ENCODE peak calls at places on chromosomes 12 and 14, in seven cellular contexts. P is CD8-positive, alpha-beta T cell; B is PC-9; C is GM23338; Q is breast epithelium; F is pancreas; M is A549. G is an unnamed sample.

GRCh38 chr12:52235822-52236291 is 2.8 kb downstream of the KRT7 start:
- DNase-seq in P (no peak), B (peak), Q (peak), M (no peak), C (no peak), F (peak), G (peak)

GRCh38 chr12:115404761-115405470 is 720.9 kb upstream of the TBX3 start:
- DNase-seq in M (no peak), P (no peak), F (no peak), B (no peak), C (no peak), Q (no peak), G (peak)

GRCh38 chr12:29023436-29024076 is 125.5 kb upstream of the FAR2 start:
- DNase-seq in M (no peak), P (no peak), C (peak), B (no peak), F (no peak), Q (peak), G (no peak)

GRCh38 chr12:52279683-52280318 is 5.4 kb downstream of the KRT86 start:
- DNase-seq in F (no peak), P (no peak), M (peak), C (no peak), B (peak), Q (peak), G (no peak)

GRCh38 chr12:106445981-106446380 is 88.4 kb downstream of the POLR3B start:
- DNase-seq in Q (no peak), C (no peak), B (no peak), P (no peak), F (no peak), M (no peak), G (no peak)

GRCh38 chr14:65134651-65135579 is 32.6 kb upstream of the MAX start:
- DNase-seq in F (no peak), P (no peak), M (no peak), C (no peak), Q (no peak), B (no peak), G (no peak)

GRCh38 chr14:83300454-83301064 is 1766.9 kb upstream of the SEL1L start:
- DNase-seq in P (no peak), C (peak), F (no peak), M (no peak), B (no peak), Q (no peak), G (peak)

GRCh38 chr12:106149096-106149784 is 10.5 kb upstream of the NUAK1 start:
- DNase-seq in M (peak), F (no peak), C (peak), B (no peak), P (no peak), Q (no peak), G (peak)

GRCh38 chr14:72559227-72559626 is 334.7 kb downstream of the DPF3 start:
- DNase-seq in M (no peak), B (no peak), Q (no peak), F (no peak), C (no peak), P (no peak), G (peak)

GRCh38 chr14:105944632-105945610 is 418.5 kb downstream of the TMEM121 start:
- DNase-seq in Q (peak), B (peak), F (peak), C (peak), P (peak), M (peak), G (peak)

GRCh38 chr12:123576611-123577010 is 7.7 kb upstream of the TMED2 start:
- DNase-seq in F (no peak), M (no peak), C (no peak), B (no peak), Q (no peak), P (no peak), G (no peak)

GRCh38 chr12:50589650-50590435 is 85.1 kb downstream of the DIP2B start:
- DNase-seq in F (no peak), Q (no peak), M (no peak), C (no peak), B (no peak), P (no peak), G (no peak)

GRCh38 chr12:126862500-126862899 is 1404.5 kb upstream of the TMEM132C start:
- DNase-seq in Q (no peak), P (no peak), M (no peak), C (no peak), F (no peak), B (no peak), G (no peak)

GRCh38 chr12:65918057-65918456 is 93.8 kb downstream of the HMGA2 start:
- DNase-seq in M (no peak), P (no peak), Q (no peak), C (no peak), B (no peak), F (no peak), G (no peak)

GRCh38 chr12:84508943-84509342 is 403.7 kb downstream of the SLC6A15 start:
- DNase-seq in C (no peak), B (no peak), M (no peak), P (no peak), F (no peak), Q (no peak), G (peak)

GRCh38 chr14:78836777-78837176 is 666.6 kb downstream of the NRXN3 start:
- DNase-seq in P (no peak), F (peak), Q (no peak), C (peak), M (peak), B (no peak), G (peak)

GRCh38 chr12:66636771-66637170 is 42.1 kb downstream of the GRIP1 start:
- DNase-seq in C (no peak), B (no peak), F (peak), M (no peak), P (no peak), Q (no peak), G (no peak)

GRCh38 chr12:64757778-64758177 is 1.4 kb downstream of the GNS start:
- DNase-seq in P (no peak), C (no peak), B (no peak), Q (no peak), F (no peak), M (no peak), G (no peak)

GRCh38 chr12:54191550-54192022 is 2.8 kb upstream of the SMUG1 start:
- DNase-seq in F (peak), B (peak), P (peak), Q (peak), M (peak), C (peak), G (peak)

GRCh38 chr14:73467800-73468199 is 9.5 kb upstream of the NUMB start:
- DNase-seq in C (no peak), Q (no peak), B (no peak), M (no peak), P (no peak), F (no peak), G (no peak)

GRCh38 chr14:55577229-55577628 is 2.8 kb upstream of the KTN1 start:
- DNase-seq in B (peak), M (no peak), F (no peak), C (no peak), Q (no peak), P (no peak), G (no peak)

GRCh38 chr12:62191747-62192485 is 68.3 kb upstream of the USP15 start:
- DNase-seq in C (peak), Q (no peak), B (no peak), P (no peak), M (no peak), F (peak), G (peak)

GRCh38 chr14:104333903-104334811 is 195.8 kb downstream of the KIF26A start:
- DNase-seq in B (no peak), C (no peak), Q (no peak), P (no peak), M (no peak), F (peak), G (no peak)

GRCh38 chr14:38992067-38992835 is 110.8 kb downstream of the SEC23A start:
- DNase-seq in M (no peak), C (no peak), P (no peak), Q (no peak), B (no peak), F (no peak), G (no peak)

GRCh38 chr14:91753501-91754128 is 21.7 kb upstream of the CATSPERB start:
- DNase-seq in M (no peak), F (no peak), P (no peak), B (peak), Q (no peak), C (no peak), G (peak)

GRCh38 chr14:100738704-100739131 is 12.0 kb downstream of the DLK1 start:
- DNase-seq in B (no peak), C (no peak), P (no peak), Q (no peak), F (no peak), M (no peak), G (no peak)

GRCh38 chr12:81257952-81258551 is 180.2 kb downstream of the ACSS3 start:
- DNase-seq in C (peak), Q (no peak), F (no peak), B (peak), M (no peak), P (no peak), G (peak)

GRCh38 chr14:70908918-70909641 is 1.8 kb downstream of the PCNX1 start:
- DNase-seq in C (no peak), Q (no peak), F (no peak), M (no peak), P (no peak), B (no peak), G (no peak)

GRCh38 chr14:89635615-89636014 is 218.6 kb upstream of the FOXN3 start:
- DNase-seq in M (no peak), P (no peak), F (no peak), C (no peak), B (no peak), Q (no peak), G (no peak)

GRCh38 chr12:62335801-62336200 is 75.6 kb downstream of the USP15 start:
- DNase-seq in B (no peak), M (no peak), F (no peak), P (no peak), C (no peak), Q (no peak), G (no peak)

GRCh38 chr12:71640316-71640715 is 23.3 kb downstream of the ZFC3H1 start:
- DNase-seq in M (no peak), F (peak), Q (no peak), P (no peak), B (no peak), C (no peak), G (no peak)

GRCh38 chr12:120670667-120671066 is 16.3 kb upstream of the MLEC start:
- DNase-seq in C (no peak), B (no peak), P (no peak), M (no peak), F (no peak), Q (no peak), G (no peak)

DNA sequence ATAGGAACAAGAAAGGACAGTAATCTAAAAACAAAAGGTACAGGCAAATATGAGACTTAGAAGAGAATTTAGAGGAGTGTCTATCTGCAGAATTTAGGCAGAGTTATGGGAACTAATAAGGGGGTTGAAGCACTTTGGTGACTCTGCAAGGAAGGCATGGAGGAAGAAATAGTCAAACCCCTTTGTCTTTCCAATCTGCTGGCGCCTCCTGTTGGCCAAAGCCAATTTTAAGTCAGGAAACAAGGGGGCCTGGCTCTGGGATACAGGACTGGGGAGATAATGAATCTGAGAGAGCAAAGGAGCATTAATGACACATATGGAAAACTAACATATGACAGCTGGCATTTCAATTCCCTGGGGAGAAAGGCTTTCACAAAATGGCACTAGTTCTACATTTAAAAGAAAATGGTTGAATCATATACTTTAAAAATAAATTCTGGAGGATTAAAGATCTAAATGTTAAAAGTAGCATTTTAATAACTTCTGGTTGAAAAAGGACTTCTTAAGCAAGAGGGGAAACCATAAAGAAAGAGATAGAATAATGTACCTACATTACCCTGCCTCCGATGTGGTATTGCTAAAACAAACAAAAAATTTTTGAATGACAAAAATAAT is 48.5 kb upstream of the CSRP2 start:
- DNase-seq in Q (no peak), M (peak), F (no peak), C (peak), P (no peak), B (no peak), G (no peak)
- TF ChIP-seq CTCF in Q (no peak), M (peak), F (no peak), C (peak), P (no peak), B (peak), G (no peak)

DNA sequence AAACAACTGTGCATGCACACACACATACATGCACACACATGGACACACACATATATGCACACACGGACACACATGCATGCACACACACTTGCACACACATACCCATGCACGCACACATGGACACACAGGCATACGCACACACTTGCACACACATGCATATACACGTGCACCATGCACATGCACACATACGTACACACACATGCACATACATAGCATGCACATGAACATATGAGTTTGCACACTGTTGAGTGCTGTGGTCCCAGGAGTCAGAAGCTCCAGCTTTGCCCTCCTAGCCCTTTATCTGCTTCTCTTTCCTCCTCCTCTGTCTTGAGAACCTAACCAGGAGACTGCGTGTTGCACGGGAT is 3.7 kb upstream of the LRTM2 start:
- DNase-seq in Q (no peak), B (no peak), C (no peak), F (no peak), M (no peak), P (no peak), G (no peak)
- H3K27ac ChIP-seq in Q (no peak), B (no peak), C (no peak), F (no peak), M (no peak), P (no peak), G (no peak)

DNA sequence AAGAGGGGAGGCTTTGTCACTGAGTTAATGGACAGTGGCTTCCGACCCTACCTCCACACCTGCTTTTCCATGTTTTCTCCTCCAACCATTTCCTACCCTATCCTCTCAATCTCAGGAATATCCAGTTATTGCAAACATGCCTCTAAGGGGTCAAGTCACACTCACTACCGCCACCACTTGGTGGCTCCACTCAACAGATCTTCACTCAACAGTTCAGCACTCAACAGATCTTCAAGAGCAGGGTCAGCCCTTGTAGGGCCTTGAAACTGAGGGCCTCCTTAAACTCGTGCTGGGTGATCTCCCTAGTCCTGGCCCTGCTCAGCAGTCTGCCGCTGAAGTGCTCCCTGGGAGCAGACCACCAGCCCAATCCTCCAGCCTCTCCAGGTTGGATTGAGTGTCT is 14.2 kb downstream of the ZNF641 start:
- DNase-seq in P (no peak), Q (no peak), B (no peak), M (no peak), C (peak), F (no peak), G (no peak)
- TF ChIP-seq CTCF in P (no peak), Q (no peak), B (peak), M (peak), C (peak), F (no peak), G (no peak)

GRCh38 chr12:130574402-130574801 is 141.7 kb downstream of the RIMBP2 start:
- DNase-seq in Q (no peak), C (no peak), P (no peak), B (no peak), F (no peak), M (no peak), G (no peak)
- H3K27ac ChIP-seq in Q (no peak), C (no peak), P (no peak), B (no peak), F (no peak), M (no peak), G (no peak)

GRCh38 chr12:613996-614726 is 49.1 kb downstream of the NINJ2 start:
- DNase-seq in Q (no peak), F (no peak), C (peak), M (no peak), B (peak), P (peak), G (no peak)

GRCh38 chr12:612886-613285 is 50.4 kb downstream of the NINJ2 start:
- DNase-seq in Q (no peak), P (no peak), C (no peak), F (no peak), B (no peak), M (no peak), G (no peak)

GRCh38 chr12:615620-616019 is 47.6 kb downstream of the NINJ2 start:
- DNase-seq in Q (no peak), P (no peak), C (no peak), M (no peak), F (no peak), B (peak), G (no peak)

GRCh38 chr12:612293-612692 is 51.0 kb downstream of the NINJ2 start:
- DNase-seq in P (no peak), F (no peak), B (no peak), C (peak), M (no peak), Q (no peak), G (no peak)

GRCh38 chr12:614727-615060 is 48.6 kb downstream of the NINJ2 start:
- DNase-seq in C (no peak), M (no peak), F (no peak), P (no peak), B (no peak), Q (no peak), G (no peak)
- TF ChIP-seq CTCF in C (no peak), M (no peak), F (no peak), P (no peak), B (no peak), Q (no peak), G (no peak)

GRCh38 chr12:88490425-88490824 is 89.8 kb downstream of the KITLG start:
- DNase-seq in B (no peak), F (no peak), Q (no peak), M (no peak), C (no peak), P (no peak), G (no peak)

GRCh38 chr12:88494520-88494919 is 85.8 kb downstream of the KITLG start:
- DNase-seq in Q (no peak), P (no peak), M (no peak), C (no peak), B (no peak), F (no peak), G (no peak)

GRCh38 chr12:88496429-88497190 is 83.7 kb downstream of the KITLG start:
- DNase-seq in M (no peak), B (no peak), P (no peak), C (no peak), F (no peak), Q (no peak), G (no peak)

GRCh38 chr12:88495031-88495430 is 85.2 kb downstream of the KITLG start:
- DNase-seq in C (no peak), Q (no peak), M (no peak), B (no peak), F (no peak), P (no peak), G (no peak)

DNA sequence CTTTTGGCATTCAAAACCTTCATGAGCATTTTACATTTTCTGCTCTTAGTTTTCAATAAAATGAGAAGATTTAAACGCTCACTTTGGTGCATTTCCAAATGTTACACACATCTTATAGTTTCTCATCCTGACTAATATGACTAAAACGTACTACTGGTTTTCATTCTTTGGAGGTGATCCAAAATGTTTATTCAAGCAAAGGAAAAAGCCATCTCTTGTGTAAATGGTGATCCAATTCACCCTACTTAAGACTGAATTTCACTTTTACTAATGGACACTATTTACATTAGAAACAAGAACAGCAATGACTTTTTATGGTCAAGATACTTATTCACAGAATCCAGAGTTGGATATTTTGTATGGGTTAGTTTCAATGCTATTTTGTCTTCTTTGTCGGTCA is 86.6 kb downstream of the KITLG start:
- DNase-seq in M (no peak), F (no peak), P (no peak), Q (no peak), B (no peak), C (no peak), G (peak)
- H3K27ac ChIP-seq in M (no peak), F (no peak), P (no peak), Q (no peak), B (no peak), C (no peak), G (no peak)

DNA sequence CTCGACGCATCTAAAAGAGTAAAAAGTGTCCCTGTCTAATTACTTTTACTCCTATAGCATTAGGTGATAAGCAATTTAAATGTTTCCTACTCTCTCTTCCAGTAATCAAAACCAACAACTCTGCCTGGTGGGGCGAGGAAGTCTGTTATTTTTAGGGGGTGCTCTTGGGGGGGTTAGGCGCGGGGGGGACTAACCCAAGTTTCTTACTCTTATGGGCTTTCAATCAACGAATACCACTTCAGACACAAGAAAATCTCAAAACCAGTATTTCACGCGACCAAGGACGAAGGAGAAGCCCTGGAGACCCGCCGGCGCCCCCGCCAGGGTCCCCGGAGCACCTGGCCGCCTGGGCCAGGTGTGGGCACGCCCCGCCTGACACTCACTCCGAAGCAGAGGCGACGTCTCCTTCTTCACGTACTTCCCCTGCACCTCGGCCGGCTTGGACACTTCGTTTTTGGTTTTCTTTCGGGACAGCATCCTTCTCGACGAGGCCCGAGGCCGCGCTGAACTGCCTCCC is 557 bp downstream of the SAV1 start:
- DNase-seq in M (no peak), F (peak), C (peak), Q (no peak), B (no peak), P (peak), G (no peak)
- TF ChIP-seq CTCF in M (no peak), F (no peak), C (no peak), Q (no peak), B (peak), P (no peak), G (no peak)